ENCODE peak calls at places on chromosomes 11 and 22, in eight cellular contexts. X, W, J, E, M, S, F and Z are unnamed samples.

GRCh38 chr11:19742595-19743292 is 30.1 kb downstream of the NAV2 start:
- DNase-seq in X (peak), W (peak), J (peak), E (no peak), M (peak), S (peak), F (no peak), Z (no peak)

GRCh38 chr11:32334822-32335221 is 100.5 kb downstream of the WT1 start:
- DNase-seq in X (no peak), W (no peak), J (no peak), E (no peak), M (no peak), S (no peak), F (no peak), Z (no peak)

GRCh38 chr11:5304046-5304445 is 2.3 kb upstream of the OR51B4 start:
- DNase-seq in X (no peak), W (no peak), J (no peak), E (no peak), M (no peak), S (peak), F (no peak), Z (no peak)

GRCh38 chr11:66418168-66418985 is 2.5 kb upstream of the NPAS4 start:
- DNase-seq in X (peak), W (peak), J (peak), E (peak), M (peak), S (peak), F (peak), Z (peak)

GRCh38 chr11:33211588-33211987 is 45.6 kb upstream of the HIPK3 start:
- DNase-seq in X (no peak), W (no peak), J (no peak), E (no peak), M (no peak), S (no peak), F (no peak), Z (peak)

GRCh38 chr11:67406969-67407699 is 3.3 kb downstream of the TBC1D10C start:
- DNase-seq in X (no peak), W (no peak), J (no peak), E (no peak), M (no peak), S (no peak), F (no peak), Z (no peak)

GRCh38 chr11:44426119-44426518 is 116.2 kb upstream of the ALX4 start:
- DNase-seq in X (no peak), W (no peak), J (no peak), E (no peak), M (peak), S (no peak), F (no peak), Z (no peak)

GRCh38 chr11:2263724-2264360 is 6.5 kb downstream of the ASCL2 start:
- DNase-seq in X (no peak), W (no peak), J (no peak), E (no peak), M (peak), S (no peak), F (no peak), Z (no peak)

GRCh38 chr11:126359431-126360048 is 4.1 kb downstream of the ST3GAL4 start:
- DNase-seq in X (no peak), W (peak), J (no peak), E (peak), M (no peak), S (peak), F (no peak), Z (no peak)

GRCh38 chr11:124934862-124935547 is 842 bp downstream of the HEPACAM start:
- DNase-seq in X (peak), W (peak), J (no peak), E (peak), M (no peak), S (peak), F (no peak), Z (no peak)

GRCh38 chr11:37504066-37504611 is 906.1 kb upstream of the RAG2 start:
- DNase-seq in X (peak), W (peak), J (no peak), E (peak), M (no peak), S (peak), F (no peak), Z (no peak)

GRCh38 chr11:75024764-75025211 is 36.1 kb downstream of the NEU3 start:
- DNase-seq in X (no peak), W (peak), J (no peak), E (no peak), M (no peak), S (no peak), F (no peak), Z (no peak)

GRCh38 chr22:37269930-37270678 is 12.2 kb upstream of the CYTH4 start:
- DNase-seq in X (no peak), W (no peak), J (no peak), E (no peak), M (no peak), S (no peak), F (no peak), Z (no peak)

GRCh38 chr11:32440920-32441319 is 5.6 kb upstream of the WT1 start:
- DNase-seq in X (no peak), W (no peak), J (no peak), E (no peak), M (no peak), S (no peak), F (no peak), Z (no peak)

GRCh38 chr11:126834149-126834548 is 166.4 kb downstream of the KIRREL3 start:
- DNase-seq in X (peak), W (peak), J (no peak), E (peak), M (no peak), S (peak), F (no peak), Z (no peak)